ENCODE peak calls at places on chromosome 18, in four cellular contexts. O is right lobe of liver, Z is tibial nerve, N is psoas muscle. C is an unnamed sample. For H3K9me3 and H3K4me1, the result is how much of the 10 kb centered on the place peaks cover.

GRCh38 chr18:23721711-23722479 is 32.6 kb downstream of the LAMA3 start:
- DNase-seq in Z (no peak), O (no peak), N (no peak), C (no peak)

GRCh38 chr18:22446906-22447305 is 29.2 kb upstream of the CTAGE1 start:
- DNase-seq in O (no peak), N (no peak), Z (no peak), C (no peak)

GRCh38 chr18:48442761-48443160 is 33.6 kb upstream of the ZBTB7C start:
- DNase-seq in Z (no peak), O (no peak), N (no peak), C (no peak)

GRCh38 chr18:35456181-35456850 is 41.4 kb downstream of the INO80C start:
- DNase-seq in Z (no peak), N (no peak), O (no peak), C (no peak)

GRCh38 chr18:67301592-67301991 is 214.9 kb downstream of the DSEL start:
- DNase-seq in Z (no peak), N (no peak), O (no peak), C (no peak)

GRCh38 chr18:55031979-55032378 is 72.7 kb upstream of the CCDC68 start:
- DNase-seq in O (no peak), N (no peak), Z (no peak), C (no peak)

GRCh38 chr18:49026501-49027378 is 76.0 kb upstream of the SMAD7 start:
- DNase-seq in Z (no peak), N (peak), O (no peak), C (no peak)

GRCh38 chr18:23540867-23541266 is 37.6 kb downstream of the RMC1 start:
- DNase-seq in O (no peak), Z (no peak), N (no peak), C (no peak)

GRCh38 chr18:47912343-47912742 is 18.1 kb downstream of the SMAD2 start:
- DNase-seq in O (no peak), N (no peak), Z (no peak), C (no peak)

GRCh38 chr18:46324087-46324486 is 219.9 kb downstream of the HAUS1 start:
- DNase-seq in N (no peak), Z (no peak), O (no peak), C (no peak)

GRCh38 chr18:34493566-34494358 is 216.3 kb upstream of the DTNA start:
- DNase-seq in Z (no peak), O (peak), N (peak), C (peak)

GRCh38 chr18:22606563-22607283 is 189.0 kb upstream of the CTAGE1 start:
- DNase-seq in N (no peak), Z (no peak), O (no peak), C (no peak)

GRCh38 chr18:49802623-49803022 is 10.7 kb downstream of the ACAA2 start:
- DNase-seq in N (no peak), Z (no peak), O (peak), C (no peak)

GRCh38 chr18:68608861-68609465 is 105.9 kb downstream of the TMX3 start:
- DNase-seq in N (no peak), O (no peak), Z (no peak), C (no peak)

GRCh38 chr18:24831091-24831490 is 370.7 kb downstream of the HRH4 start:
- DNase-seq in O (no peak), Z (no peak), N (no peak), C (no peak)

GRCh38 chr18:3994061-3994687 is 460.9 kb downstream of the DLGAP1 start:
- DNase-seq in Z (no peak), N (no peak), O (no peak), C (no peak)

GRCh38 chr18:12744103-12744502 is 41.3 kb downstream of the PSMG2 start:
- DNase-seq in N (no peak), O (no peak), Z (no peak), C (no peak)

GRCh38 chr18:33034941-33035340 is 262.1 kb upstream of the KLHL14 start:
- DNase-seq in O (no peak), Z (no peak), N (no peak), C (no peak)

GRCh38 chr18:7950380-7951143 is 383.4 kb downstream of the PTPRM start:
- DNase-seq in Z (no peak), O (no peak), N (no peak), C (no peak)

GRCh38 chr18:60277855-60278480 is 94.6 kb downstream of the MC4R start:
- DNase-seq in O (no peak), Z (no peak), N (no peak), C (no peak)
- H3K9me3 ChIP-seq in O (under half), Z (under half), N (under half), C (under half)

GRCh38 chr18:75216926-75217303 is 6.3 kb downstream of the TSHZ1 start:
- DNase-seq in Z (no peak), O (no peak), N (no peak), C (no peak)
- H3K4me1 ChIP-seq in Z (under half), O (half or more), N (half or more), C (under half)

GRCh38 chr18:71194438-71194837 is 905.6 kb downstream of the SOCS6 start:
- DNase-seq in Z (no peak), N (no peak), O (no peak), C (no peak)

GRCh38 chr18:71189581-71189980 is 900.7 kb downstream of the SOCS6 start:
- DNase-seq in O (no peak), N (no peak), Z (no peak), C (no peak)
- H3K9me3 ChIP-seq in O (under half), N (under half), Z (under half), C (under half)

GRCh38 chr18:79195716-79196683 is 126.8 kb downstream of the ATP9B start:
- DNase-seq in O (no peak), N (no peak), Z (no peak), C (no peak)

GRCh38 chr18:79197531-79197930 is 128.3 kb downstream of the ATP9B start:
- DNase-seq in N (no peak), Z (no peak), O (no peak), C (no peak)

GRCh38 chr18:79191418-79191817 is 122.2 kb downstream of the ATP9B start:
- DNase-seq in O (no peak), N (no peak), Z (no peak), C (no peak)

GRCh38 chr18:79191956-79192355 is 122.8 kb downstream of the ATP9B start:
- DNase-seq in N (no peak), Z (no peak), O (no peak), C (no peak)

DNA sequence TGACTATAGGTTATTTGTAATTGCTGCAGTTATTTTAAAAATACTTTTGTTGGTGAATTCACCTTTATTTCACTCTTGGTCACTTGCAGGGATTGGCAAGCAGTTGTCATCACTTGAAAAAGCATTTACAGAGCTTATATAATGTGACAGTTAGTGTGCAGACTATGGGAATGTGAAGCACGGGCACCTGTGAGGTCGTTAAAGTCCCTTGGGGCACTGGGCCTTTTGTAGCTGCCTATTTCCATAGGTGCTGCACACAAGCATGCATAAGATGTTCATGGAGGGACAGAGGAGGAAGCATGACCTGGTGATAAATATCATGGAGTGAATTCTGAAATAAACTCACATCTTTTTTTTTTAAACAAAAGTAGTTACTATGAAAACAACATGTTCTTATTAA is 124.6 kb downstream of the ATP9B start:
- DNase-seq in N (no peak), Z (no peak), O (no peak), C (no peak)
- H3K4me1 ChIP-seq in N (under half), Z (under half), O (under half), C (under half)

GRCh38 chr18:78494686-78495085 is 484.9 kb upstream of the SALL3 start:
- DNase-seq in O (no peak), Z (no peak), N (no peak), C (no peak)

GRCh38 chr18:78499586-78499985 is 480.0 kb upstream of the SALL3 start:
- DNase-seq in O (no peak), Z (no peak), N (no peak), C (no peak)

GRCh38 chr18:78496095-78496494 is 483.5 kb upstream of the SALL3 start:
- DNase-seq in Z (no peak), O (no peak), N (no peak), C (peak)

GRCh38 chr18:78495550-78495949 is 484.1 kb upstream of the SALL3 start:
- DNase-seq in O (no peak), Z (no peak), N (no peak), C (no peak)

GRCh38 chr18:78497641-78498040 is 482.0 kb upstream of the SALL3 start:
- DNase-seq in O (no peak), Z (no peak), N (no peak), C (peak)
- H3K9me3 ChIP-seq in O (under half), Z (under half), N (under half), C (under half)

DNA sequence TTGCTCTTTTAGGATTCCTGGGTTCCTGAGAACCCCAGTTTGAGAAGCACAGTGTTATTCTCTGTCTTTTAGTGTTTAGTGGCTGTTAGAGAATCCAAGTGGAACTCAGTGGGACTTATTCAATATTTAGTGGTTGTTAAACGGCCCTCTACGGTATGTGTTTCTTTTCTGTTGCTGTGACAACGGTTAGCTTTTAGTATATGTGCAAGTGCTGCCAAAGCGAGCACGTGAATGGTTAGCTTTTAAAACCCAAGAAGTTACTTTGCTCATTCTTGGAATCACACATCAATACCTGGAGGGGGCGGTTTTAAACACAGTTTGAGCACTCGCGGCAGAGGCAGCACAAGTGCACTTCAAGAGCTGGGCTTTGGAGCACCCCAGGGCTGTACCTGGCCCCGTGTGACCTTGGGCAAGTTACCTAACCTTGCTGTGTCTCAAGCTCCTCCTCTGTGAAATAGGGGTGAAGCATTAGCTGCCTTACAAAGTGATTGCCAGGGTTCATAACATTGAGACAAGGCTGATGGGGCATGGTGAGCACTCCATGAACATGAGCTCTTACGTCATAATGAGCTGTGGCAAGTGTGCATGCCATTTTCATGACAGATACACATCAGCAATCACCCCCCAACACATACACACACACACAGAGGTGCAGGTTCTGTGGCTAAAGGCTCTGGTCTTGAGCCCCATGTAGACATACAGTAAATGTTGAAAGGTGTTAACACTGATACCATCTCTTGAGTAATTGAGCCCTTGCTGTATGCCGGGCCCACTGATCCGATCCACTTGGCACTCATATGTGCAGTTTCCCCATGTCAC is 234.1 kb downstream of the ALPK2 start:
- DNase-seq in Z (no peak), N (no peak), O (peak), C (no peak)
- H3K4me1 ChIP-seq in Z (under half), N (under half), O (under half), C (under half)

GRCh38 chr18:78735131-78736014 is 244.2 kb upstream of the SALL3 start:
- DNase-seq in Z (no peak), O (peak), N (no peak), C (no peak)
- H3K9me3 ChIP-seq in Z (under half), O (under half), N (under half), C (under half)

DNA sequence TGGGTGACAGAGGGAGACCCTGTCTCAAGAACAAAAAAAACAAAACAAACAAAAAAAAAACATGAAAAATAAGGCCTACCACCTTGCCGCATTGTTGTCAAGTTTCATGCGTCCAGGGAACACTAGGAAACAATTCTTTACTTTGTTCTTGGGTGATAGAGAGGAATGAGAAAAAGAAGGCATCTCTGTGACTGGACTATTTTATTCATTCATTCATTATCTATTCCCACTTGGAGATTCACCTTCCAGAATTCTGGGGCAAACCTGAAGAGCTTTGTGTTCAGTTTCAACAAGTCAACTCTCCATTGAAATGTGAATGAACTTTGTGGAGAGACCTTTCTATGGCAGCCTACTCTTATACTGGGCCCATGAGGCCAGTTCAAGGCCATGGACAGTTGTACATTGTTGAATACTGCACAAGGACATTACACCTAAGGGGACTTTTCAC is 88.5 kb upstream of the NDUFV2 start:
- DNase-seq in N (no peak), O (no peak), Z (no peak), C (no peak)
- H3K4me1 ChIP-seq in N (under half), O (under half), Z (under half), C (under half)

GRCh38 chr18:44051088-44051487 is 629.6 kb upstream of the SETBP1 start:
- DNase-seq in Z (no peak), N (no peak), O (no peak), C (no peak)
- H3K9me3 ChIP-seq in Z (under half), N (under half), O (under half), C (under half)

C was measured in pancreas.